ENCODE peak calls at places on chromosome 5, in six cellular contexts. E, S, R, M, L and A are unnamed samples.

GRCh38 chr5:147558826-147559225 is 49.0 kb upstream of the DPYSL3 start:
- DNase-seq in E (peak; percentile 22), M (peak; percentile 74), L (peak; percentile 78), R (peak; percentile 90), S (peak; percentile 60), A (no peak)

GRCh38 chr5:10351199-10351881 is 2.2 kb upstream of the MARCHF6 start:
- DNase-seq in L (peak; percentile 84), M (peak; percentile 74), S (no peak), E (no peak), R (no peak), A (no peak)

GRCh38 chr5:107864793-107865192 is 194.1 kb upstream of the EFNA5 start:
- DNase-seq in R (peak; percentile 20), S (no peak), M (no peak), E (no peak), L (no peak), A (no peak)

GRCh38 chr5:114120166-114120565 is 241.7 kb upstream of the KCNN2 start:
- DNase-seq in L (no peak), R (no peak), M (no peak), E (no peak), S (no peak), A (no peak)

GRCh38 chr5:38591450-38591849 is 35.0 kb upstream of the LIFR start:
- DNase-seq in E (no peak), L (peak; percentile 27), R (no peak), S (no peak), M (peak; percentile 17), A (no peak)

GRCh38 chr5:142571351-142571750 is 114.5 kb downstream of the FGF1 start:
- DNase-seq in S (no peak), R (no peak), L (no peak), M (no peak), E (no peak), A (no peak)

GRCh38 chr5:81629986-81630385 is 120.9 kb downstream of the SSBP2 start:
- DNase-seq in M (no peak), R (no peak), E (no peak), L (peak; percentile 8), S (no peak), A (no peak)

GRCh38 chr5:127472700-127473099 is 44.7 kb upstream of the PRRC1 start:
- DNase-seq in R (no peak), M (no peak), S (no peak), L (no peak), E (no peak), A (no peak)

GRCh38 chr5:93191426-93191825 is 389.6 kb downstream of the NR2F1-AS1 start:
- DNase-seq in S (no peak), E (no peak), R (no peak), M (peak; percentile 38), L (no peak), A (no peak)

GRCh38 chr5:119291877-119292276 is 63.9 kb upstream of the TNFAIP8 start:
- DNase-seq in L (peak; percentile 30), E (no peak), R (no peak), M (no peak), S (no peak), A (no peak)

GRCh38 chr5:177426566-177427210 is at the start of gene GRK6:
- DNase-seq in S (no peak), R (no peak), L (peak; percentile 40), E (peak; percentile 72), M (peak; percentile 68), A (no peak)

GRCh38 chr5:151696470-151697061 is 9.9 kb upstream of the SPARC start:
- DNase-seq in L (peak; percentile 98), S (peak; percentile 55), R (no peak), M (no peak), E (no peak), A (no peak)